ENCODE peak calls at places on chromosome 3, in five cellular contexts. T, E, Y, C and Q are unnamed samples.
A peak's percentile ranks its signal among the peaks of the same experiment; 100 is the strongest.

GRCh38 chr3:23174426-23175039 is 28.6 kb upstream of the UBE2E2 start:
- DNase-seq in T (no peak), E (peak; percentile 54), Y (no peak), C (no peak), Q (no peak)

GRCh38 chr3:59820352-59820934 is 770.6 kb upstream of the CFAP20DC start:
- DNase-seq in T (no peak), E (no peak), Y (no peak), C (no peak), Q (no peak)

GRCh38 chr3:45010718-45011355 is 15.3 kb upstream of the CLEC3B start:
- DNase-seq in T (no peak), E (peak; percentile 57), Y (no peak), C (no peak), Q (peak; percentile 82)

GRCh38 chr3:53708001-53708621 is 138.1 kb downstream of the CHDH start:
- DNase-seq in T (no peak), E (no peak), Y (no peak), C (peak; percentile 79), Q (no peak)

GRCh38 chr3:154122096-154122911 is 1.1 kb downstream of the ARHGEF26 start:
- DNase-seq in T (peak; percentile 37), E (no peak), Y (peak; percentile 67), C (peak; percentile 67), Q (peak; percentile 71)

GRCh38 chr3:40779039-40779438 is 254.3 kb downstream of the ZNF621 start:
- DNase-seq in T (no peak), E (no peak), Y (no peak), C (no peak), Q (no peak)

GRCh38 chr3:55647086-55647485 is 160.0 kb upstream of the WNT5A start:
- DNase-seq in T (no peak), E (no peak), Y (no peak), C (no peak), Q (no peak)

GRCh38 chr3:36219398-36219797 is 160.9 kb upstream of the STAC start:
- DNase-seq in T (no peak), E (no peak), Y (no peak), C (no peak), Q (no peak)

GRCh38 chr3:107704477-107704876 is 181.7 kb downstream of the BBX start:
- DNase-seq in T (no peak), E (peak; percentile 23), Y (no peak), C (no peak), Q (no peak)

GRCh38 chr3:183161552-183162345 is 785 bp downstream of the LAMP3 start:
- DNase-seq in T (peak; percentile 71), E (peak; percentile 22), Y (no peak), C (no peak), Q (no peak)

GRCh38 chr3:96865605-96866004 is 51.2 kb downstream of the EPHA6 start:
- DNase-seq in T (peak; percentile 82), E (no peak), Y (no peak), C (no peak), Q (no peak)

GRCh38 chr3:58536501-58537411 is at the start of gene ACOX2:
- DNase-seq in T (no peak), E (peak; percentile 90), Y (peak; percentile 85), C (peak; percentile 88), Q (peak; percentile 80)

GRCh38 chr3:45223889-45224730 is 2.0 kb downstream of the TMEM158 start:
- DNase-seq in T (no peak), E (peak; percentile 42), Y (no peak), C (no peak), Q (no peak)

GRCh38 chr3:158160958-158161357 is 51.1 kb downstream of the RSRC1 start:
- DNase-seq in T (no peak), E (peak; percentile 49), Y (no peak), C (no peak), Q (no peak)

GRCh38 chr3:187922704-187923393 is 177.6 kb upstream of the BCL6 start:
- DNase-seq in T (no peak), E (peak; percentile 11), Y (no peak), C (no peak), Q (no peak)

GRCh38 chr3:197155039-197155438 is 125.4 kb upstream of the MELTF start:
- DNase-seq in T (no peak), E (no peak), Y (no peak), C (no peak), Q (no peak)

GRCh38 chr3:16060358-16060852 is 114.1 kb upstream of the GALNT15 start:
- DNase-seq in T (no peak), E (peak; percentile 99), Y (peak; percentile 89), C (no peak), Q (peak; percentile 80)

GRCh38 chr3:20751299-20751698 is 565.3 kb upstream of the SGO1 start:
- DNase-seq in T (no peak), E (no peak), Y (no peak), C (no peak), Q (no peak)

GRCh38 chr3:139098391-139098790 is 53.7 kb upstream of the PRR23C start:
- DNase-seq in T (no peak), E (no peak), Y (no peak), C (no peak), Q (no peak)

GRCh38 chr3:109678600-109678999 is 341.3 kb upstream of the DPPA4 start:
- DNase-seq in T (no peak), E (no peak), Y (no peak), C (no peak), Q (no peak)

GRCh38 chr3:183178833-183179549 is 16.5 kb upstream of the LAMP3 start:
- DNase-seq in T (no peak), E (peak; percentile 48), Y (no peak), C (peak; percentile 92), Q (no peak)

GRCh38 chr3:135325726-135326245 is 530.7 kb downstream of the EPHB1 start:
- DNase-seq in T (no peak), E (no peak), Y (no peak), C (no peak), Q (no peak)

GRCh38 chr3:167958141-167958540 is 137.6 kb downstream of the GOLIM4 start:
- DNase-seq in T (no peak), E (no peak), Y (no peak), C (no peak), Q (no peak)

GRCh38 chr3:48661501-48662139 is 1.1 kb downstream of the CELSR3 start:
- DNase-seq in T (peak; percentile 56), E (peak; percentile 67), Y (no peak), C (peak; percentile 83), Q (peak; percentile 92)

GRCh38 chr3:64319391-64319790 is 94.1 kb upstream of the PRICKLE2 start:
- DNase-seq in T (no peak), E (no peak), Y (no peak), C (no peak), Q (no peak)

GRCh38 chr3:89300976-89301375 is 193.6 kb downstream of the EPHA3 start:
- DNase-seq in T (no peak), E (no peak), Y (no peak), C (no peak), Q (no peak)

GRCh38 chr3:9398715-9399708 is 1.6 kb downstream of the SETD5 start:
- DNase-seq in T (peak; percentile 50), E (peak; percentile 51), Y (no peak), C (no peak), Q (no peak)

GRCh38 chr3:52361011-52361410 is 44.9 kb downstream of the DNAH1 start:
- DNase-seq in T (no peak), E (no peak), Y (no peak), C (no peak), Q (peak; percentile 51)

GRCh38 chr3:52356126-52356525 is 40.0 kb downstream of the DNAH1 start:
- DNase-seq in T (no peak), E (no peak), Y (no peak), C (no peak), Q (peak; percentile 41)

GRCh38 chr3:52359116-52359855 is 43.2 kb downstream of the DNAH1 start:
- DNase-seq in T (no peak), E (no peak), Y (no peak), C (no peak), Q (peak; percentile 57)

GRCh38 chr3:52357151-52358080 is 41.3 kb downstream of the DNAH1 start:
- DNase-seq in T (no peak), E (no peak), Y (no peak), C (no peak), Q (peak; percentile 42)

GRCh38 chr3:52358362-52358940 is 42.3 kb downstream of the DNAH1 start:
- DNase-seq in T (no peak), E (no peak), Y (no peak), C (no peak), Q (peak; percentile 52)
- H3K36me3 ChIP-seq in T (no peaks in the 10 kb centered on the region), E (no peaks in the 10 kb centered on the region), Y (peaks cover 4% of the 10 kb centered on the region), C (peaks cover 42% of the 10 kb centered on the region), Q (peaks cover 18% of the 10 kb centered on the region)

GRCh38 chr3:78201066-78201465 is 1161.2 kb downstream of the ROBO2 start:
- DNase-seq in T (no peak), E (no peak), Y (no peak), C (no peak), Q (no peak)

DNA sequence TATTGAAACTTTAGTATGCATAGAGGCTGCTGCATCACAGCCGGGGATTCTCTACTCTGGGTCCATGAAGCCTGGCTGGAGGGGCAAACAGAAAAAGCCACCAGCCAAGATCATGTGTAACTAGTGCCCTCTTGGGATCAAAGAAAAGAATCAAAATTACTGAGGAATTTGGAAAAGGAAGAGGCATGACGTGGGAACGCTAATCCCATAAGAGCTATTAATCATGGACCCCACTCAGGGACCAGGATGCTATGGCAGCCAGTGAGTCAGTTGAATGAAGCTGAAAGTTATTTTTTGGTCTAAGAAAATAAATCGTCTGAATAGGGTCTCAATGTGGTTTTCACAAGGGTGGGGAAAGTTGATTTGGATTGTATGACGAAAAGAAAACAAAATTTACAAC is 1165.1 kb downstream of the ROBO2 start:
- DNase-seq in T (no peak), E (peak; percentile 66), Y (no peak), C (no peak), Q (no peak)
- TF ChIP-seq CTCF in T (no peak), E (no peak), Y (no peak), C (no peak), Q (no peak)

GRCh38 chr3:149061776-149062175 is 24.6 kb downstream of the HLTF start:
- DNase-seq in T (no peak), E (peak; percentile 49), Y (no peak), C (no peak), Q (no peak)
- H3K36me3 ChIP-seq in T (no peaks in the 10 kb centered on the region), E (peaks cover 58% of the 10 kb centered on the region), Y (peaks cover 36% of the 10 kb centered on the region), C (peaks cover 20% of the 10 kb centered on the region), Q (peaks cover 3% of the 10 kb centered on the region)

DNA sequence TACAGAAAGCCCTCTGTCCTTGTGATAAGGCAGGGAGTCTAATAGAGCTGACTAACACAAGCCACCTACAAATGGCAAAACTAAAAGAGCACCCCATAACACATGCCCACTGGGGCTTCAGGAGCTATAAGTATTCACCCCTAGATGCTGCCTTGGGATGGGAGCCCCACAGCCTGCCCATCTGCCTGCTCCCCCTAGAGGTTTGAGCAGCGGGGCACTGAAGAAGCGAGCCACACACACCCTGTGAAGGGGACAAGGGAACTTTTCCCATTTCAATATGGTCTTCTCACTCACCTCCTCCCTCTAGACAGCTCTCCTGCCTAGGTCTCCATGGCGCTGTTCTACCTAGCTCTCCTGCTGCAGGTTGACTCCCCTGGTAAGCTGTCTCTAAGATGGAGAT is 261.0 kb downstream of the SHQ1 start:
- DNase-seq in T (no peak), E (no peak), Y (no peak), C (no peak), Q (no peak)
- TF ChIP-seq CTCF in T (no peak), E (no peak), Y (no peak), C (no peak), Q (no peak)

DNA sequence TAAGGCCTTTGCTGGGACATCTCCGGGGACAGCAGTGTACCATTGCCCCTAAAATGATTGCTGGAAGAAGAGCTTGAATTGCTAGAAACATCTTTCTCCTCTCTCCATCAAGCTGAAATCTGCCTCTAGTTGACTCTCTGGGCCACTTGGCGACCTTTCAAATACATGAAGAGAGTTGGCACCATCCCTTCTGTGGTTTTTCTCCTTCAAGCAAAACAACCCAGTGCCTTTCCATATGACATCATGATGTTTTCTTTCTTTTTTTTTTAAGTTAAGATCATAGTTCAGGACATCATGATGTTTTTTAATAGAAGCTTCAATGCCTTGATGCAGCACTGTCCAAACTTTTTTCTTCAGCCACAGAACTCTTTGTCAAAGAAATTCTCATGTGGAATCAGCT is 144.0 kb upstream of the PTPRG start:
- DNase-seq in T (no peak), E (peak; percentile 67), Y (no peak), C (no peak), Q (no peak)
- H3K36me3 ChIP-seq in T (no peaks in the 10 kb centered on the region), E (no peaks in the 10 kb centered on the region), Y (no peaks in the 10 kb centered on the region), C (no peaks in the 10 kb centered on the region), Q (no peaks in the 10 kb centered on the region)